ENCODE peak calls at places on chromosomes 3 and 15, in nine cellular contexts. P is A549, T is transverse colon, J is SK-N-SH, Y is stomach, R is ovary, M is HepG2, B is tibial nerve, Z is K562. V is an unnamed sample. For H3K4me1, the result is how much of the 10 kb centered on the place peaks cover.

GRCh38 chr3:129441215-129441614 is 1.2 kb downstream of the IFT122 start:
- DNase-seq in P (no peak), M (no peak), R (no peak), J (no peak), T (no peak), Z (no peak), B (no peak), Y (no peak), V (no peak)

GRCh38 chr3:128683957-128684356 is 33.3 kb upstream of the RPN1 start:
- DNase-seq in B (no peak), Y (no peak), R (no peak), T (no peak), M (no peak), Z (no peak), J (no peak), P (no peak), V (no peak)

GRCh38 chr3:40980467-40980866 is 218.8 kb upstream of the CTNNB1 start:
- DNase-seq in Z (no peak), P (no peak), T (no peak), M (no peak), J (no peak), Y (no peak), B (no peak), R (no peak), V (no peak)

GRCh38 chr3:31240894-31241293 is 291.8 kb upstream of the STT3B start:
- DNase-seq in Z (no peak), R (no peak), J (no peak), M (no peak), T (no peak), B (no peak), P (no peak), Y (no peak), V (no peak)

GRCh38 chr15:37792351-37792750 is 142.1 kb upstream of the TMCO5A start:
- DNase-seq in R (no peak), T (no peak), Y (no peak), M (no peak), Z (no peak), P (no peak), J (no peak), B (no peak), V (no peak)

GRCh38 chr15:71451080-71451479 is 335.8 kb downstream of the THSD4 start:
- DNase-seq in B (no peak), M (no peak), Y (no peak), Z (no peak), P (no peak), R (no peak), T (no peak), J (no peak), V (no peak)

GRCh38 chr3:55858727-55859126 is 371.6 kb upstream of the WNT5A start:
- DNase-seq in Y (no peak), P (no peak), Z (no peak), T (no peak), J (no peak), R (no peak), B (no peak), M (no peak), V (no peak)

GRCh38 chr3:170909129-170909903 is 879 bp upstream of the EIF5A2 start:
- DNase-seq in J (no peak), Z (no peak), Y (no peak), T (no peak), P (peak), M (peak), B (no peak), R (no peak), V (peak)

GRCh38 chr3:148604270-148605085 is 93.2 kb upstream of the AGTR1 start:
- DNase-seq in J (no peak), T (no peak), M (no peak), Y (no peak), P (peak), Z (no peak), B (no peak), R (no peak), V (peak)

GRCh38 chr3:150232992-150233451 is 175.1 kb upstream of the TSC22D2 start:
- DNase-seq in Y (peak), R (no peak), T (no peak), J (no peak), Z (no peak), M (no peak), P (no peak), B (no peak), V (no peak)

GRCh38 chr15:90086868-90087268 is 15.4 kb downstream of the IDH2 start:
- DNase-seq in Y (no peak), T (peak), B (peak), Z (peak), P (peak), J (peak), M (peak), R (peak), V (no peak)

GRCh38 chr3:136818191-136818850 is 605 bp upstream of the SLC35G2 start:
- DNase-seq in P (peak), J (peak), B (peak), Z (peak), M (peak), R (peak), T (peak), Y (peak), V (peak)

GRCh38 chr3:5213574-5213966 is 26.1 kb downstream of the EDEM1 start:
- DNase-seq in M (no peak), P (no peak), T (no peak), B (no peak), R (no peak), Z (no peak), Y (no peak), J (no peak), V (no peak)

GRCh38 chr3:141402476-141403171 is 34.3 kb downstream of the ZBTB38 start:
- DNase-seq in Y (peak), J (peak), Z (no peak), R (peak), P (peak), B (peak), M (peak), T (peak), V (peak)

GRCh38 chr15:83304861-83305661 is 20.6 kb upstream of the BNC1 start:
- DNase-seq in J (no peak), T (no peak), Y (no peak), B (no peak), P (no peak), M (no peak), Z (no peak), R (no peak), V (no peak)

GRCh38 chr15:36109943-36110658 is 469.3 kb upstream of the CDIN1 start:
- DNase-seq in Y (no peak), R (peak), T (no peak), J (no peak), Z (no peak), M (no peak), B (no peak), P (no peak), V (no peak)

GRCh38 chr15:88909956-88910831 is 3.0 kb downstream of the MFGE8 start:
- DNase-seq in B (peak), Z (no peak), M (no peak), J (no peak), R (no peak), P (no peak), Y (no peak), T (no peak), V (peak)

GRCh38 chr3:185986201-185986600 is 48.4 kb upstream of the TRA2B start:
- DNase-seq in Z (no peak), R (no peak), J (no peak), M (no peak), P (peak), Y (no peak), B (no peak), T (no peak), V (no peak)
- TF ChIP-seq EP300 in Z (no peak), R (no peak), J (no peak), M (no peak), P (no peak), Y (no peak), B (no peak), T (no peak), V (no peak)

GRCh38 chr3:123522666-123523412 is 62.0 kb downstream of the HACD2 start:
- DNase-seq in M (no peak), R (no peak), T (no peak), P (no peak), B (peak), Z (no peak), Y (no peak), J (no peak), V (peak)
- H3K4me1 ChIP-seq in M (under half), R (under half), T (under half), P (under half), B (under half), Z (under half), Y (under half), J (under half), V (under half)

GRCh38 chr15:52191207-52191606 is at the start of gene GNB5:
- DNase-seq in B (no peak), M (no peak), P (no peak), T (no peak), Z (no peak), R (no peak), J (no peak), Y (no peak), V (no peak)
- TF ChIP-seq EP300 in B (no peak), M (no peak), P (no peak), T (no peak), Z (no peak), R (no peak), J (no peak), Y (no peak), V (no peak)

DNA sequence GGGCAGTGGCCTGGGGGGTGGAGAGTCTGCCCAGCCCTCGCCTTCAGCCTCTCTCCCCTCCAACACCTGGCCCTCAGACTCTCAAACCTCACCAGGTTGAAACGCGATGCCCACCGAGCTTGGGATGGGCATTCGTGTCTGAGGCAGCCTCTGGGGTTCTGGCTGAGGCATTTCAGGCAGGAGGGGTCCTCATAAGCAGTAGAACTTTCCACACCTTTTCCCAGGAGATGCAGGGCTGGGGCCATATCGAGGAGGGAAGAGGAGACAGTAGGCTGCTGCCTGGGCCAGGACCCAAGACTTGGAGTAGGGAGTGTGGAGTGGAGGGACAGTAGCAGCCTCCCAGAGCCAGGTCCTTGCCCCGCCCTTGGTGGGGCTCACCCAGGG is 24.6 kb downstream of the ACAA1 start:
- DNase-seq in B (no peak), J (no peak), T (no peak), M (no peak), Y (no peak), P (no peak), R (no peak), Z (no peak), V (peak)
- H3K4me1 ChIP-seq in B (under half), J (under half), T (under half), M (under half), Y (under half), P (under half), R (under half), Z (under half), V (under half)

DNA sequence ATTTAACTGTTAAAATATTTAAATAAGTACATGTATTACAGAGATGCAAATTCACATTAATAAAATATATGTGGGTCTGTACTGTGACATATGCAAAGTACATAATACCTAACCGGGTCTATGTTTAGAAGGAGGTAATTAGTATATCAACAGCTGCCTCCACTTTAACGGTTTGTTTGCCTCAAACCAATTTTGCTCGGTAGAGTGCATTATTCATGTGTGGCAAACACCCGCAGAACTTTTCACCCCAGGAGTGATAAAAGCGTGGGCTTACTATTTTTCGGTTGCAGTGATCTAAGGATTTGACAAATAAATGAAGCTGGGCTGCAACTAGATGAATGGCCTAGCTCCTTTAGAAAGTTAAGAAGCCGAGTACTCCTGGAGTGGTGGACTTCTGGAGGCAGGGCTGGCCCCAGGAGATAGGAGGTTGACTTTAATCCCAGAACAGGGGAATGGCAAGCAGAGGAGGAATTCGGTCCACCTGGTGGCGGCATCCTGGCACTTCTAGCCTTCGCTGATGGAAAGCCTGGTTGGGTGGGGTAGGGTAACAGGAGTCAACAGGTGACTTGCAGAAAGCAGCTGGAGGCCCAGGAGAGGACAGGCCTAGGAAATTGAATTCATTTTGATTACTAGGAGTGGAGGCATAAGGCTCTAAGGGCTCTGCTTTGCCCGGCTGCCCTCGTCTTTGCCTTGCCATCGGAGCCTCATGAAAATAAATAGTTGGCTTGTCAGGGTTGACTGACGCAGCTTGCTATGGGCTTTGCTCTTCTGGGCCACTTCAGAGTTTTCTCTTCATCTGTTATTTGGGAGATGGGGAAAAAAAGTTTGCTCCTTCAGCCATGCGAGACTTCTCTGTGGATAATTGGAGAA is 2.4 kb downstream of the SLCO3A1 start:
- DNase-seq in M (peak), J (peak), R (no peak), Z (peak), T (peak), Y (peak), B (no peak), P (peak), V (no peak)
- TF ChIP-seq EP300 in M (no peak), J (no peak), R (no peak), Z (no peak), T (no peak), Y (no peak), B (no peak), P (no peak), V (no peak)

GRCh38 chr3:138412821-138413531 is 21.4 kb upstream of the ESYT3 start:
- DNase-seq in Y (no peak), P (no peak), B (no peak), R (no peak), Z (no peak), J (no peak), T (no peak), M (no peak), V (no peak)
- H3K4me1 ChIP-seq in Y (under half), P (under half), B (under half), R (under half), Z (under half), J (under half), T (under half), M (under half), V (under half)

GRCh38 chr3:59773970-59774369 is 724.1 kb upstream of the CFAP20DC start:
- DNase-seq in J (peak), P (no peak), Y (no peak), M (no peak), R (no peak), B (no peak), T (no peak), Z (no peak), V (no peak)

GRCh38 chr3:59766165-59766872 is 716.5 kb upstream of the CFAP20DC start:
- DNase-seq in J (no peak), M (no peak), P (no peak), T (no peak), R (no peak), Y (no peak), Z (no peak), B (peak), V (no peak)

GRCh38 chr3:59771760-59772159 is 721.9 kb upstream of the CFAP20DC start:
- DNase-seq in R (no peak), P (peak), Z (no peak), J (no peak), M (peak), T (no peak), Y (no peak), B (no peak), V (no peak)

GRCh38 chr3:59772416-59773408 is 722.9 kb upstream of the CFAP20DC start:
- DNase-seq in Y (no peak), Z (no peak), M (no peak), B (no peak), J (no peak), P (no peak), T (peak), R (no peak), V (no peak)

GRCh38 chr3:59769132-59769531 is 719.3 kb upstream of the CFAP20DC start:
- DNase-seq in B (no peak), Z (no peak), P (no peak), Y (no peak), T (no peak), M (no peak), R (no peak), J (no peak), V (no peak)
- TF ChIP-seq EP300 in B (no peak), Z (no peak), P (no peak), Y (no peak), T (no peak), M (no peak), R (no peak), J (no peak), V (no peak)